ENCODE peak calls at places on chromosomes 16 and 17, in eight cellular contexts. C is NCI-H1417 treated with DMSO at 0.1 percent for 48 hours; G is sciatic nerve; Z is right lobe of liver; F is A549; X is RCC 7860; P is psoas muscle; W is stimulated activated CD8-positive, alpha-beta memory T cell treated with anti-CD3 and anti-CD28 coated beads, Interleukin-2, amount 100 ng/mL, for 48 hours. J is an unnamed sample.

GRCh38 chr17:49076575-49077384 is 55.8 kb upstream of the B4GALNT2 start:
- DNase-seq in C (no peak), G (no peak), Z (no peak), F (peak; percentile 44), X (peak; percentile 66), P (no peak), W (no peak), J (no peak)

GRCh38 chr17:13702266-13702665 is 100.5 kb upstream of the HS3ST3A1 start:
- DNase-seq in C (no peak), G (no peak), Z (no peak), F (no peak), X (no peak), P (no peak), W (no peak), J (no peak)

GRCh38 chr17:28252436-28252835 is 66.6 kb upstream of the TMEM97 start:
- DNase-seq in C (no peak), G (no peak), Z (no peak), F (no peak), X (no peak), P (no peak), W (no peak), J (no peak)

GRCh38 chr17:17165666-17166308 is 40.3 kb downstream of the PLD6 start:
- DNase-seq in C (no peak), G (no peak), Z (no peak), F (no peak), X (no peak), P (peak; percentile 69), W (no peak), J (no peak)

GRCh38 chr16:67716097-67716496 is 3.0 kb downstream of the GFOD2 start:
- DNase-seq in C (no peak), G (no peak), Z (no peak), F (no peak), X (no peak), P (no peak), W (no peak), J (no peak)

GRCh38 chr16:85663891-85664321 is 24.8 kb downstream of the GINS2 start:
- DNase-seq in C (no peak), G (no peak), Z (no peak), F (no peak), X (no peak), P (peak; percentile 80), W (no peak), J (peak; percentile 46)

GRCh38 chr16:72865258-72865657 is 182.7 kb downstream of the ZFHX3 start:
- DNase-seq in C (no peak), G (no peak), Z (no peak), F (no peak), X (no peak), P (no peak), W (no peak), J (no peak)

GRCh38 chr16:87534751-87535150 is 41.9 kb upstream of the ZCCHC14 start:
- DNase-seq in C (no peak), G (no peak), Z (no peak), F (no peak), X (no peak), P (no peak), W (no peak), J (no peak)

GRCh38 chr17:54968954-54969400 is 412 bp downstream of the STXBP4 start:
- DNase-seq in C (no peak), G (no peak), Z (no peak), F (no peak), X (no peak), P (peak; percentile 56), W (peak; percentile 7), J (peak; percentile 25)

GRCh38 chr17:31677681-31678080 is 181.4 kb downstream of the COPRS start:
- DNase-seq in C (no peak), G (no peak), Z (no peak), F (no peak), X (no peak), P (no peak), W (no peak), J (no peak)

GRCh38 chr16:72876221-72876620 is 171.7 kb downstream of the ZFHX3 start:
- DNase-seq in C (no peak), G (peak; percentile 80), Z (no peak), F (no peak), X (peak; percentile 35), P (peak; percentile 82), W (peak; percentile 2), J (no peak)

GRCh38 chr17:39704821-39705551 is 5.1 kb downstream of the ERBB2 start:
- DNase-seq in C (no peak), G (no peak), Z (no peak), F (peak; percentile 40), X (no peak), P (no peak), W (no peak), J (no peak)

GRCh38 chr17:4220655-4221054 is 43.1 kb downstream of the ANKFY1 start:
- DNase-seq in C (no peak), G (no peak), Z (no peak), F (no peak), X (no peak), P (no peak), W (no peak), J (no peak)

GRCh38 chr16:628321-629061 is 2.3 kb upstream of the WFIKKN1 start:
- DNase-seq in C (no peak), G (peak; percentile 62), Z (peak; percentile 30), F (no peak), X (no peak), P (peak; percentile 57), W (no peak), J (no peak)

GRCh38 chr17:39904990-39905288 is 13.5 kb downstream of the GSDMB start:
- DNase-seq in C (no peak), G (no peak), Z (no peak), F (no peak), X (no peak), P (no peak), W (no peak), J (no peak)

GRCh38 chr16:28477311-28477920 is 5.3 kb upstream of the NPIPB7 start:
- DNase-seq in C (no peak), G (peak; percentile 45), Z (no peak), F (no peak), X (no peak), P (peak; percentile 39), W (no peak), J (no peak)